ENCODE peak calls at places on chromosomes 7 and 10, in seven cellular contexts. Q, R, N, C, H, B and U are unnamed samples.
A peak's percentile ranks its signal among the peaks of the same experiment; 100 is the strongest.

GRCh38 chr10:61901829-61902447 is 439 bp downstream of the ARID5B start:
- DNase-seq in Q (no peak), R (no peak), N (peak; percentile 54), C (peak; percentile 39), H (no peak), B (no peak), U (peak; percentile 66)

GRCh38 chr10:50503661-50504320 is 120.0 kb downstream of the SGMS1 start:
- DNase-seq in Q (peak; percentile 87), R (no peak), N (no peak), C (no peak), H (no peak), B (peak; percentile 97), U (no peak)

GRCh38 chr10:91924212-91925021 is 847 bp downstream of the BTAF1 start:
- DNase-seq in Q (no peak), R (no peak), N (no peak), C (no peak), H (no peak), B (peak; percentile 21), U (no peak)

GRCh38 chr10:73899401-73899780 is 11.5 kb upstream of the PLAU start:
- DNase-seq in Q (peak; percentile 100), R (no peak), N (no peak), C (no peak), H (no peak), B (peak; percentile 98), U (no peak)

GRCh38 chr7:104267701-104268368 is 60.0 kb upstream of the ORC5 start:
- DNase-seq in Q (peak; percentile 28), R (no peak), N (no peak), C (no peak), H (no peak), B (peak; percentile 40), U (peak; percentile 7)

GRCh38 chr7:55438765-55439525 is 73.8 kb downstream of the LANCL2 start:
- DNase-seq in Q (peak; percentile 75), R (peak; percentile 74), N (no peak), C (no peak), H (peak; percentile 38), B (peak; percentile 71), U (peak; percentile 53)

GRCh38 chr7:99562832-99563231 is 4.4 kb downstream of the ZNF655 start:
- DNase-seq in Q (peak; percentile 97), R (no peak), N (peak; percentile 64), C (no peak), H (no peak), B (peak; percentile 99), U (no peak)

GRCh38 chr10:105969884-105970377 is 1194.6 kb downstream of the SORCS1 start:
- DNase-seq in Q (no peak), R (no peak), N (no peak), C (no peak), H (no peak), B (no peak), U (no peak)

GRCh38 chr7:149735779-149736477 is 37.5 kb downstream of the ZNF467 start:
- DNase-seq in Q (no peak), R (no peak), N (no peak), C (no peak), H (no peak), B (no peak), U (no peak)

GRCh38 chr7:149771199-149771636 is 2.2 kb downstream of the ZNF467 start:
- DNase-seq in Q (peak; percentile 3), R (peak; percentile 71), N (no peak), C (no peak), H (peak; percentile 35), B (no peak), U (no peak)

GRCh38 chr10:20271490-20271889 is 455.3 kb downstream of the PLXDC2 start:
- DNase-seq in Q (no peak), R (no peak), N (no peak), C (no peak), H (no peak), B (no peak), U (no peak)

GRCh38 chr7:95545007-95545615 is 51.2 kb downstream of the PDK4 start:
- DNase-seq in Q (peak; percentile 71), R (no peak), N (peak; percentile 80), C (no peak), H (peak; percentile 49), B (peak; percentile 73), U (peak; percentile 43)

GRCh38 chr10:30995081-30995480 is 36.6 kb downstream of the ZNF438 start:
- DNase-seq in Q (no peak), R (no peak), N (no peak), C (no peak), H (no peak), B (no peak), U (no peak)

GRCh38 chr10:73759512-73760115 is 15.4 kb downstream of the SEC24C start:
- DNase-seq in Q (peak; percentile 67), R (peak; percentile 87), N (peak; percentile 76), C (no peak), H (peak; percentile 86), B (peak; percentile 34), U (no peak)

GRCh38 chr10:28664369-28664740 is 13.0 kb upstream of the BAMBI start:
- DNase-seq in Q (no peak), R (no peak), N (no peak), C (no peak), H (no peak), B (no peak), U (no peak)

GRCh38 chr7:24304494-24305095 is 20.6 kb downstream of the NPY start:
- DNase-seq in Q (no peak), R (no peak), N (no peak), C (no peak), H (no peak), B (no peak), U (no peak)

GRCh38 chr7:121023683-121024507 is 35.4 kb downstream of the CPED1 start:
- DNase-seq in Q (no peak), R (no peak), N (no peak), C (no peak), H (no peak), B (no peak), U (no peak)

GRCh38 chr10:72263613-72264241 is 10.0 kb upstream of the DDIT4 start:
- DNase-seq in Q (peak; percentile 73), R (peak; percentile 72), N (peak; percentile 85), C (no peak), H (peak; percentile 75), B (peak; percentile 92), U (no peak)

GRCh38 chr10:113058175-113058961 is 108.3 kb downstream of the TCF7L2 start:
- DNase-seq in Q (no peak), R (no peak), N (no peak), C (no peak), H (no peak), B (peak; percentile 54), U (no peak)

GRCh38 chr7:70738080-70738479 is 393.9 kb upstream of the GALNT17 start:
- DNase-seq in Q (peak; percentile 1), R (no peak), N (no peak), C (no peak), H (peak; percentile 86), B (peak; percentile 92), U (no peak)

GRCh38 chr7:15801565-15801964 is 115.1 kb upstream of the MEOX2 start:
- DNase-seq in Q (no peak), R (no peak), N (no peak), C (no peak), H (no peak), B (no peak), U (no peak)

GRCh38 chr10:63376560-63377304 is 89.0 kb downstream of the JMJD1C start:
- DNase-seq in Q (peak; percentile 90), R (no peak), N (no peak), C (no peak), H (no peak), B (peak; percentile 81), U (no peak)

GRCh38 chr7:92456241-92456640 is 9.0 kb downstream of the GATAD1 start:
- DNase-seq in Q (no peak), R (no peak), N (no peak), C (no peak), H (no peak), B (no peak), U (no peak)

GRCh38 chr7:7569615-7570014 is 2.9 kb downstream of the MIOS start:
- DNase-seq in Q (no peak), R (no peak), N (peak; percentile 50), C (no peak), H (no peak), B (peak; percentile 35), U (no peak)
- H3K36me3 ChIP-seq in Q (peaks cover 6% of the 10 kb centered on the region), R (peaks cover 10% of the 10 kb centered on the region), N (no peaks in the 10 kb centered on the region), C (no peaks in the 10 kb centered on the region), H (peaks cover 4% of the 10 kb centered on the region), B (no peaks in the 10 kb centered on the region), U (no peaks in the 10 kb centered on the region)

DNA sequence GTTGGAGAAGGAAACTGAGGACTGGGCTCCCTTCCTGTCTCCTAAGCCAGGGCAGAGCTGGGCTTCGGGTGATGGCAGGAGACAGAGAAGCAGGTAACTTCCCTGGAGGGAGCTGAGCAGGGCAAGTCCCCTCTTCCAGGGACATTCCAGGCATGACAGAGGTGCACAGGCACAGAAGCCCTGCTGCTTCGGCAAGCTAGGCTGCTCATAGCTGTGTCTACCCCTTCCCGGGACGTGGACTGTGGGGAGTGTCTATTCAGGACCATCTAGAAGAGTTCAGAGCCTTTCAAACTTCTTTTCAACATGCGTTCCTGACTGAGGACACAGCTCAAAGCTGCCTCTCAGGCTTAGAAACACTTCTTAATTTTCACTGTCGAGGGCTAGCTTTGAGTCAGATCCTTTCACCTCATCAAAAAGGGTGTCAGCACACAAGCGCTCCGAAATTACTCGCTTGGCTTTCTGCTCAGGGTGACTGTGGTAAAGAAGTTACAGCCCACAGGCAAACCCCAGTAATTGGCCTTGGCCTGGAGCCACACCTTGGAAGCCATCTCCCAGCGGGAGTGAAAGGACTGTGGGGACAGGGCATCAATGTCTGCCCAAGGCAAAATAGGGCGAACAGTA is 63.7 kb upstream of the STEAP1B start:
- DNase-seq in Q (peak; percentile 9), R (no peak), N (no peak), C (no peak), H (no peak), B (no peak), U (no peak)
- H3K4me3 ChIP-seq in Q (no peak overlapping the region), R (peak overlapping the region; percentile 11), N (peak overlapping the region; percentile 8), C (no peak overlapping the region), H (peak overlapping the region; percentile 12), B (no peak overlapping the region), U (no peak overlapping the region)

GRCh38 chr10:131979821-131980270 is 1.9 kb downstream of the BNIP3 start:
- DNase-seq in Q (peak; percentile 29), R (no peak), N (no peak), C (no peak), H (no peak), B (no peak), U (peak; percentile 73)
- H3K27me3 ChIP-seq in Q (no peaks in the 10 kb centered on the region), R (no peaks in the 10 kb centered on the region), N (no peaks in the 10 kb centered on the region), C (no peaks in the 10 kb centered on the region), H (no peaks in the 10 kb centered on the region), B (no peaks in the 10 kb centered on the region), U (peaks cover 15% of the 10 kb centered on the region)

GRCh38 chr10:13335881-13336280 is 12.2 kb downstream of the SEPHS1 start:
- DNase-seq in Q (no peak), R (no peak), N (no peak), C (no peak), H (no peak), B (no peak), U (no peak)

GRCh38 chr10:13334556-13334955 is 13.5 kb downstream of the SEPHS1 start:
- DNase-seq in Q (no peak), R (no peak), N (no peak), C (no peak), H (no peak), B (no peak), U (no peak)

GRCh38 chr10:13337827-13338196 is 10.3 kb downstream of the SEPHS1 start:
- DNase-seq in Q (no peak), R (no peak), N (peak; percentile 76), C (no peak), H (no peak), B (no peak), U (no peak)

GRCh38 chr10:13338337-13339128 is 9.6 kb downstream of the SEPHS1 start:
- DNase-seq in Q (no peak), R (no peak), N (no peak), C (no peak), H (no peak), B (no peak), U (no peak)

GRCh38 chr10:13337128-13337826 is 10.8 kb downstream of the SEPHS1 start:
- DNase-seq in Q (no peak), R (no peak), N (no peak), C (no peak), H (no peak), B (no peak), U (no peak)
- H3K36me3 ChIP-seq in Q (no peaks in the 10 kb centered on the region), R (peaks cover 25% of the 10 kb centered on the region), N (peaks cover 42% of the 10 kb centered on the region), C (peaks cover 14% of the 10 kb centered on the region), H (peaks cover 22% of the 10 kb centered on the region), B (peaks cover 2% of the 10 kb centered on the region), U (peaks cover 47% of the 10 kb centered on the region)